ENCODE peak calls at places on chromosomes 3 and 15, in eight cellular contexts. One of them, this sample, is unnamed.

GRCh38 chr3:37375184-37376120 is 201.1 kb upstream of the LRRFIP2 start:
- DNase-seq in stimulated activated CD8-positive, alpha-beta memory T cell treated with anti-CD3 and anti-CD28 coated beads, Interleukin-12 subunit alpha, Interleukin-12 subunit beta, amount 100 ng/mL, for 1 hour: no peak
- DNase-seq in RWPE1: no peak
- DNase-seq in nucleus accumbens: no peak
- DNase-seq in foreskin fibroblast: no peak
- DNase-seq in stimulated activated naive B cell treated with anti-CD40 and anti-IgM and Interleukin-4, amounts not matched to agents 10 μg/mL and 1 μg/mL and 100 μg/mL, for 72 hours: no peak
- DNase-seq in activated CD4-positive, alpha-beta T cell treated with anti-CD3 and anti-CD28 coated beads, Interleukin-2, amount 10 ng/mL, durations not matched to agents 7 days and 5 days: no peak
- DNase-seq in NCI-H1092 treated with DMSO at 0.1 percent for 48 hours: no peak
- DNase-seq in this sample: no peak

GRCh38 chr15:64522226-64522823 is 61.9 kb downstream of the ZNF609 start:
- DNase-seq in stimulated activated CD8-positive, alpha-beta memory T cell treated with anti-CD3 and anti-CD28 coated beads, Interleukin-12 subunit alpha, Interleukin-12 subunit beta, amount 100 ng/mL, for 1 hour: no peak
- DNase-seq in RWPE1: no peak
- DNase-seq in nucleus accumbens: no peak
- DNase-seq in foreskin fibroblast: no peak
- DNase-seq in stimulated activated naive B cell treated with anti-CD40 and anti-IgM and Interleukin-4, amounts not matched to agents 10 μg/mL and 1 μg/mL and 100 μg/mL, for 72 hours: no peak
- DNase-seq in activated CD4-positive, alpha-beta T cell treated with anti-CD3 and anti-CD28 coated beads, Interleukin-2, amount 10 ng/mL, durations not matched to agents 7 days and 5 days: no peak
- DNase-seq in NCI-H1092 treated with DMSO at 0.1 percent for 48 hours: no peak
- DNase-seq in this sample: no peak

GRCh38 chr3:106172780-106173179 is 304.0 kb upstream of the CBLB start:
- DNase-seq in stimulated activated CD8-positive, alpha-beta memory T cell treated with anti-CD3 and anti-CD28 coated beads, Interleukin-12 subunit alpha, Interleukin-12 subunit beta, amount 100 ng/mL, for 1 hour: no peak
- DNase-seq in RWPE1: no peak
- DNase-seq in nucleus accumbens: no peak
- DNase-seq in foreskin fibroblast: no peak
- DNase-seq in stimulated activated naive B cell treated with anti-CD40 and anti-IgM and Interleukin-4, amounts not matched to agents 10 μg/mL and 1 μg/mL and 100 μg/mL, for 72 hours: peak
- DNase-seq in activated CD4-positive, alpha-beta T cell treated with anti-CD3 and anti-CD28 coated beads, Interleukin-2, amount 10 ng/mL, durations not matched to agents 7 days and 5 days: no peak
- DNase-seq in NCI-H1092 treated with DMSO at 0.1 percent for 48 hours: no peak
- DNase-seq in this sample: no peak

GRCh38 chr3:144746631-144747030 is 775.0 kb downstream of the DIPK2A start:
- DNase-seq in stimulated activated CD8-positive, alpha-beta memory T cell treated with anti-CD3 and anti-CD28 coated beads, Interleukin-12 subunit alpha, Interleukin-12 subunit beta, amount 100 ng/mL, for 1 hour: no peak
- DNase-seq in RWPE1: no peak
- DNase-seq in nucleus accumbens: no peak
- DNase-seq in foreskin fibroblast: no peak
- DNase-seq in stimulated activated naive B cell treated with anti-CD40 and anti-IgM and Interleukin-4, amounts not matched to agents 10 μg/mL and 1 μg/mL and 100 μg/mL, for 72 hours: no peak
- DNase-seq in activated CD4-positive, alpha-beta T cell treated with anti-CD3 and anti-CD28 coated beads, Interleukin-2, amount 10 ng/mL, durations not matched to agents 7 days and 5 days: no peak
- DNase-seq in NCI-H1092 treated with DMSO at 0.1 percent for 48 hours: no peak
- DNase-seq in this sample: no peak

GRCh38 chr15:24068102-24068501 is 381.0 kb upstream of the NDN start:
- DNase-seq in stimulated activated CD8-positive, alpha-beta memory T cell treated with anti-CD3 and anti-CD28 coated beads, Interleukin-12 subunit alpha, Interleukin-12 subunit beta, amount 100 ng/mL, for 1 hour: no peak
- DNase-seq in RWPE1: no peak
- DNase-seq in nucleus accumbens: no peak
- DNase-seq in foreskin fibroblast: no peak
- DNase-seq in stimulated activated naive B cell treated with anti-CD40 and anti-IgM and Interleukin-4, amounts not matched to agents 10 μg/mL and 1 μg/mL and 100 μg/mL, for 72 hours: no peak
- DNase-seq in activated CD4-positive, alpha-beta T cell treated with anti-CD3 and anti-CD28 coated beads, Interleukin-2, amount 10 ng/mL, durations not matched to agents 7 days and 5 days: no peak
- DNase-seq in NCI-H1092 treated with DMSO at 0.1 percent for 48 hours: no peak
- DNase-seq in this sample: no peak

GRCh38 chr15:101295607-101296225 is 668 bp upstream of the SNRPA1 start:
- DNase-seq in stimulated activated CD8-positive, alpha-beta memory T cell treated with anti-CD3 and anti-CD28 coated beads, Interleukin-12 subunit alpha, Interleukin-12 subunit beta, amount 100 ng/mL, for 1 hour: no peak
- DNase-seq in RWPE1: peak
- DNase-seq in nucleus accumbens: no peak
- DNase-seq in foreskin fibroblast: no peak
- DNase-seq in stimulated activated naive B cell treated with anti-CD40 and anti-IgM and Interleukin-4, amounts not matched to agents 10 μg/mL and 1 μg/mL and 100 μg/mL, for 72 hours: no peak
- DNase-seq in activated CD4-positive, alpha-beta T cell treated with anti-CD3 and anti-CD28 coated beads, Interleukin-2, amount 10 ng/mL, durations not matched to agents 7 days and 5 days: no peak
- DNase-seq in NCI-H1092 treated with DMSO at 0.1 percent for 48 hours: no peak
- DNase-seq in this sample: no peak

GRCh38 chr15:48617619-48618018 is 27.9 kb downstream of the FBN1 start:
- DNase-seq in stimulated activated CD8-positive, alpha-beta memory T cell treated with anti-CD3 and anti-CD28 coated beads, Interleukin-12 subunit alpha, Interleukin-12 subunit beta, amount 100 ng/mL, for 1 hour: no peak
- DNase-seq in RWPE1: no peak
- DNase-seq in nucleus accumbens: no peak
- DNase-seq in foreskin fibroblast: peak
- DNase-seq in stimulated activated naive B cell treated with anti-CD40 and anti-IgM and Interleukin-4, amounts not matched to agents 10 μg/mL and 1 μg/mL and 100 μg/mL, for 72 hours: no peak
- DNase-seq in activated CD4-positive, alpha-beta T cell treated with anti-CD3 and anti-CD28 coated beads, Interleukin-2, amount 10 ng/mL, durations not matched to agents 7 days and 5 days: no peak
- DNase-seq in NCI-H1092 treated with DMSO at 0.1 percent for 48 hours: no peak
- DNase-seq in this sample: no peak

GRCh38 chr3:111548060-111548459 is 6.1 kb downstream of the CD96 start:
- DNase-seq in stimulated activated CD8-positive, alpha-beta memory T cell treated with anti-CD3 and anti-CD28 coated beads, Interleukin-12 subunit alpha, Interleukin-12 subunit beta, amount 100 ng/mL, for 1 hour: no peak
- DNase-seq in RWPE1: no peak
- DNase-seq in nucleus accumbens: no peak
- DNase-seq in foreskin fibroblast: no peak
- DNase-seq in stimulated activated naive B cell treated with anti-CD40 and anti-IgM and Interleukin-4, amounts not matched to agents 10 μg/mL and 1 μg/mL and 100 μg/mL, for 72 hours: no peak
- DNase-seq in activated CD4-positive, alpha-beta T cell treated with anti-CD3 and anti-CD28 coated beads, Interleukin-2, amount 10 ng/mL, durations not matched to agents 7 days and 5 days: no peak
- DNase-seq in NCI-H1092 treated with DMSO at 0.1 percent for 48 hours: no peak
- DNase-seq in this sample: no peak

GRCh38 chr3:155778441-155778840 is 27.6 kb downstream of the C3orf33 start:
- DNase-seq in stimulated activated CD8-positive, alpha-beta memory T cell treated with anti-CD3 and anti-CD28 coated beads, Interleukin-12 subunit alpha, Interleukin-12 subunit beta, amount 100 ng/mL, for 1 hour: no peak
- DNase-seq in RWPE1: no peak
- DNase-seq in nucleus accumbens: no peak
- DNase-seq in foreskin fibroblast: no peak
- DNase-seq in stimulated activated naive B cell treated with anti-CD40 and anti-IgM and Interleukin-4, amounts not matched to agents 10 μg/mL and 1 μg/mL and 100 μg/mL, for 72 hours: no peak
- DNase-seq in activated CD4-positive, alpha-beta T cell treated with anti-CD3 and anti-CD28 coated beads, Interleukin-2, amount 10 ng/mL, durations not matched to agents 7 days and 5 days: no peak
- DNase-seq in NCI-H1092 treated with DMSO at 0.1 percent for 48 hours: no peak
- DNase-seq in this sample: no peak

GRCh38 chr15:99492716-99493115 is 73.1 kb upstream of the MEF2A start:
- DNase-seq in stimulated activated CD8-positive, alpha-beta memory T cell treated with anti-CD3 and anti-CD28 coated beads, Interleukin-12 subunit alpha, Interleukin-12 subunit beta, amount 100 ng/mL, for 1 hour: no peak
- DNase-seq in RWPE1: no peak
- DNase-seq in nucleus accumbens: no peak
- DNase-seq in foreskin fibroblast: no peak
- DNase-seq in stimulated activated naive B cell treated with anti-CD40 and anti-IgM and Interleukin-4, amounts not matched to agents 10 μg/mL and 1 μg/mL and 100 μg/mL, for 72 hours: no peak
- DNase-seq in activated CD4-positive, alpha-beta T cell treated with anti-CD3 and anti-CD28 coated beads, Interleukin-2, amount 10 ng/mL, durations not matched to agents 7 days and 5 days: no peak
- DNase-seq in NCI-H1092 treated with DMSO at 0.1 percent for 48 hours: no peak
- DNase-seq in this sample: no peak

GRCh38 chr3:178585439-178585838 is 49.2 kb downstream of the KCNMB2 start:
- DNase-seq in stimulated activated CD8-positive, alpha-beta memory T cell treated with anti-CD3 and anti-CD28 coated beads, Interleukin-12 subunit alpha, Interleukin-12 subunit beta, amount 100 ng/mL, for 1 hour: no peak
- DNase-seq in RWPE1: no peak
- DNase-seq in nucleus accumbens: no peak
- DNase-seq in foreskin fibroblast: no peak
- DNase-seq in stimulated activated naive B cell treated with anti-CD40 and anti-IgM and Interleukin-4, amounts not matched to agents 10 μg/mL and 1 μg/mL and 100 μg/mL, for 72 hours: no peak
- DNase-seq in activated CD4-positive, alpha-beta T cell treated with anti-CD3 and anti-CD28 coated beads, Interleukin-2, amount 10 ng/mL, durations not matched to agents 7 days and 5 days: no peak
- DNase-seq in NCI-H1092 treated with DMSO at 0.1 percent for 48 hours: no peak
- DNase-seq in this sample: no peak

GRCh38 chr15:69499521-69500201 is 47.0 kb downstream of the RPLP1 start:
- DNase-seq in stimulated activated CD8-positive, alpha-beta memory T cell treated with anti-CD3 and anti-CD28 coated beads, Interleukin-12 subunit alpha, Interleukin-12 subunit beta, amount 100 ng/mL, for 1 hour: no peak
- DNase-seq in RWPE1: no peak
- DNase-seq in nucleus accumbens: no peak
- DNase-seq in foreskin fibroblast: no peak
- DNase-seq in stimulated activated naive B cell treated with anti-CD40 and anti-IgM and Interleukin-4, amounts not matched to agents 10 μg/mL and 1 μg/mL and 100 μg/mL, for 72 hours: no peak
- DNase-seq in activated CD4-positive, alpha-beta T cell treated with anti-CD3 and anti-CD28 coated beads, Interleukin-2, amount 10 ng/mL, durations not matched to agents 7 days and 5 days: no peak
- DNase-seq in NCI-H1092 treated with DMSO at 0.1 percent for 48 hours: peak
- DNase-seq in this sample: peak

GRCh38 chr3:179149239-179149887 is 1.2 kb downstream of the PIK3CA start:
- DNase-seq in stimulated activated CD8-positive, alpha-beta memory T cell treated with anti-CD3 and anti-CD28 coated beads, Interleukin-12 subunit alpha, Interleukin-12 subunit beta, amount 100 ng/mL, for 1 hour: no peak
- DNase-seq in RWPE1: peak
- DNase-seq in nucleus accumbens: no peak
- DNase-seq in foreskin fibroblast: peak
- DNase-seq in stimulated activated naive B cell treated with anti-CD40 and anti-IgM and Interleukin-4, amounts not matched to agents 10 μg/mL and 1 μg/mL and 100 μg/mL, for 72 hours: peak
- DNase-seq in activated CD4-positive, alpha-beta T cell treated with anti-CD3 and anti-CD28 coated beads, Interleukin-2, amount 10 ng/mL, durations not matched to agents 7 days and 5 days: peak
- DNase-seq in NCI-H1092 treated with DMSO at 0.1 percent for 48 hours: no peak
- DNase-seq in this sample: no peak

GRCh38 chr3:169710619-169711018 is 47.1 kb upstream of the MECOM start:
- DNase-seq in stimulated activated CD8-positive, alpha-beta memory T cell treated with anti-CD3 and anti-CD28 coated beads, Interleukin-12 subunit alpha, Interleukin-12 subunit beta, amount 100 ng/mL, for 1 hour: no peak
- DNase-seq in RWPE1: no peak
- DNase-seq in nucleus accumbens: no peak
- DNase-seq in foreskin fibroblast: no peak
- DNase-seq in stimulated activated naive B cell treated with anti-CD40 and anti-IgM and Interleukin-4, amounts not matched to agents 10 μg/mL and 1 μg/mL and 100 μg/mL, for 72 hours: no peak
- DNase-seq in activated CD4-positive, alpha-beta T cell treated with anti-CD3 and anti-CD28 coated beads, Interleukin-2, amount 10 ng/mL, durations not matched to agents 7 days and 5 days: no peak
- DNase-seq in NCI-H1092 treated with DMSO at 0.1 percent for 48 hours: no peak
- DNase-seq in this sample: no peak

GRCh38 chr3:53803816-53804545 is 42.2 kb downstream of the CHDH start:
- DNase-seq in stimulated activated CD8-positive, alpha-beta memory T cell treated with anti-CD3 and anti-CD28 coated beads, Interleukin-12 subunit alpha, Interleukin-12 subunit beta, amount 100 ng/mL, for 1 hour: no peak
- DNase-seq in RWPE1: no peak
- DNase-seq in nucleus accumbens: no peak
- DNase-seq in foreskin fibroblast: no peak
- DNase-seq in stimulated activated naive B cell treated with anti-CD40 and anti-IgM and Interleukin-4, amounts not matched to agents 10 μg/mL and 1 μg/mL and 100 μg/mL, for 72 hours: no peak
- DNase-seq in activated CD4-positive, alpha-beta T cell treated with anti-CD3 and anti-CD28 coated beads, Interleukin-2, amount 10 ng/mL, durations not matched to agents 7 days and 5 days: no peak
- DNase-seq in NCI-H1092 treated with DMSO at 0.1 percent for 48 hours: peak
- DNase-seq in this sample: no peak

GRCh38 chr15:44132057-44132456 is 63.0 kb downstream of the FRMD5 start:
- DNase-seq in stimulated activated CD8-positive, alpha-beta memory T cell treated with anti-CD3 and anti-CD28 coated beads, Interleukin-12 subunit alpha, Interleukin-12 subunit beta, amount 100 ng/mL, for 1 hour: no peak
- DNase-seq in RWPE1: no peak
- DNase-seq in nucleus accumbens: no peak
- DNase-seq in foreskin fibroblast: no peak
- DNase-seq in stimulated activated naive B cell treated with anti-CD40 and anti-IgM and Interleukin-4, amounts not matched to agents 10 μg/mL and 1 μg/mL and 100 μg/mL, for 72 hours: no peak
- DNase-seq in activated CD4-positive, alpha-beta T cell treated with anti-CD3 and anti-CD28 coated beads, Interleukin-2, amount 10 ng/mL, durations not matched to agents 7 days and 5 days: no peak
- DNase-seq in NCI-H1092 treated with DMSO at 0.1 percent for 48 hours: no peak
- DNase-seq in this sample: no peak

GRCh38 chr3:36843065-36844051 is 79.0 kb upstream of the DCLK3 start:
- DNase-seq in stimulated activated CD8-positive, alpha-beta memory T cell treated with anti-CD3 and anti-CD28 coated beads, Interleukin-12 subunit alpha, Interleukin-12 subunit beta, amount 100 ng/mL, for 1 hour: peak
- DNase-seq in RWPE1: peak
- DNase-seq in nucleus accumbens: no peak
- DNase-seq in foreskin fibroblast: peak
- DNase-seq in stimulated activated naive B cell treated with anti-CD40 and anti-IgM and Interleukin-4, amounts not matched to agents 10 μg/mL and 1 μg/mL and 100 μg/mL, for 72 hours: peak
- DNase-seq in activated CD4-positive, alpha-beta T cell treated with anti-CD3 and anti-CD28 coated beads, Interleukin-2, amount 10 ng/mL, durations not matched to agents 7 days and 5 days: peak
- DNase-seq in NCI-H1092 treated with DMSO at 0.1 percent for 48 hours: peak
- DNase-seq in this sample: no peak

GRCh38 chr3:159652452-159652851 is 336.2 kb upstream of the IL12A start:
- DNase-seq in stimulated activated CD8-positive, alpha-beta memory T cell treated with anti-CD3 and anti-CD28 coated beads, Interleukin-12 subunit alpha, Interleukin-12 subunit beta, amount 100 ng/mL, for 1 hour: no peak
- DNase-seq in RWPE1: no peak
- DNase-seq in nucleus accumbens: no peak
- DNase-seq in foreskin fibroblast: no peak
- DNase-seq in stimulated activated naive B cell treated with anti-CD40 and anti-IgM and Interleukin-4, amounts not matched to agents 10 μg/mL and 1 μg/mL and 100 μg/mL, for 72 hours: no peak
- DNase-seq in activated CD4-positive, alpha-beta T cell treated with anti-CD3 and anti-CD28 coated beads, Interleukin-2, amount 10 ng/mL, durations not matched to agents 7 days and 5 days: no peak
- DNase-seq in NCI-H1092 treated with DMSO at 0.1 percent for 48 hours: no peak
- DNase-seq in this sample: no peak

GRCh38 chr3:159252274-159252673 is 450.4 kb downstream of the MFSD1 start:
- DNase-seq in stimulated activated CD8-positive, alpha-beta memory T cell treated with anti-CD3 and anti-CD28 coated beads, Interleukin-12 subunit alpha, Interleukin-12 subunit beta, amount 100 ng/mL, for 1 hour: no peak
- DNase-seq in RWPE1: no peak
- DNase-seq in nucleus accumbens: no peak
- DNase-seq in foreskin fibroblast: peak
- DNase-seq in stimulated activated naive B cell treated with anti-CD40 and anti-IgM and Interleukin-4, amounts not matched to agents 10 μg/mL and 1 μg/mL and 100 μg/mL, for 72 hours: no peak
- DNase-seq in activated CD4-positive, alpha-beta T cell treated with anti-CD3 and anti-CD28 coated beads, Interleukin-2, amount 10 ng/mL, durations not matched to agents 7 days and 5 days: no peak
- DNase-seq in NCI-H1092 treated with DMSO at 0.1 percent for 48 hours: no peak
- DNase-seq in this sample: no peak

GRCh38 chr15:48940508-48940907 is 23.2 kb downstream of the SHC4 start:
- DNase-seq in stimulated activated CD8-positive, alpha-beta memory T cell treated with anti-CD3 and anti-CD28 coated beads, Interleukin-12 subunit alpha, Interleukin-12 subunit beta, amount 100 ng/mL, for 1 hour: no peak
- DNase-seq in RWPE1: peak
- DNase-seq in nucleus accumbens: no peak
- DNase-seq in foreskin fibroblast: peak
- DNase-seq in stimulated activated naive B cell treated with anti-CD40 and anti-IgM and Interleukin-4, amounts not matched to agents 10 μg/mL and 1 μg/mL and 100 μg/mL, for 72 hours: no peak
- DNase-seq in activated CD4-positive, alpha-beta T cell treated with anti-CD3 and anti-CD28 coated beads, Interleukin-2, amount 10 ng/mL, durations not matched to agents 7 days and 5 days: no peak
- DNase-seq in NCI-H1092 treated with DMSO at 0.1 percent for 48 hours: no peak
- DNase-seq in this sample: no peak

GRCh38 chr15:79904256-79904655 is 7.4 kb upstream of the MTHFS start:
- DNase-seq in stimulated activated CD8-positive, alpha-beta memory T cell treated with anti-CD3 and anti-CD28 coated beads, Interleukin-12 subunit alpha, Interleukin-12 subunit beta, amount 100 ng/mL, for 1 hour: no peak
- DNase-seq in RWPE1: no peak
- DNase-seq in nucleus accumbens: no peak
- DNase-seq in foreskin fibroblast: no peak
- DNase-seq in stimulated activated naive B cell treated with anti-CD40 and anti-IgM and Interleukin-4, amounts not matched to agents 10 μg/mL and 1 μg/mL and 100 μg/mL, for 72 hours: no peak
- DNase-seq in activated CD4-positive, alpha-beta T cell treated with anti-CD3 and anti-CD28 coated beads, Interleukin-2, amount 10 ng/mL, durations not matched to agents 7 days and 5 days: no peak
- DNase-seq in NCI-H1092 treated with DMSO at 0.1 percent for 48 hours: no peak
- DNase-seq in this sample: no peak

GRCh38 chr3:128278761-128279593 is 125.7 kb downstream of the EEFSEC start:
- DNase-seq in stimulated activated CD8-positive, alpha-beta memory T cell treated with anti-CD3 and anti-CD28 coated beads, Interleukin-12 subunit alpha, Interleukin-12 subunit beta, amount 100 ng/mL, for 1 hour: no peak
- DNase-seq in RWPE1: no peak
- DNase-seq in nucleus accumbens: no peak
- DNase-seq in foreskin fibroblast: peak
- DNase-seq in stimulated activated naive B cell treated with anti-CD40 and anti-IgM and Interleukin-4, amounts not matched to agents 10 μg/mL and 1 μg/mL and 100 μg/mL, for 72 hours: no peak
- DNase-seq in activated CD4-positive, alpha-beta T cell treated with anti-CD3 and anti-CD28 coated beads, Interleukin-2, amount 10 ng/mL, durations not matched to agents 7 days and 5 days: no peak
- DNase-seq in NCI-H1092 treated with DMSO at 0.1 percent for 48 hours: peak
- DNase-seq in this sample: peak

This sample was measured in substantia nigra.